ENCODE peak calls at places on chromosome 2, in eight cellular contexts. H is NAMALWA; W is NCI-H2029 treated with DMSO at 0.1 percent for 48 hours; Y is MCF 10A; L is H7; R is activated T-cell treated with anti-CD3 and anti-CD28 coated beads, Interleukin-2, amount 50 U/mL, for 72 hours; I is stimulated activated CD4-positive, alpha-beta T cell treated with anti-CD3 and anti-CD28 coated beads, Interleukin-1b, Interleukin-23, amount 100 ng/mL, for 1 hour; B is NCI-H345. G is an unnamed sample.

GRCh38 chr2:169542433-169542832 is 31.2 kb downstream of the FASTKD1 start:
- DNase-seq in H (no peak), W (no peak), Y (no peak), L (no peak), R (no peak), I (no peak), B (no peak), G (no peak)

GRCh38 chr2:237660381-237660900 is 33.1 kb downstream of the LRRFIP1 start:
- DNase-seq in H (no peak), W (no peak), Y (no peak), L (no peak), R (no peak), I (no peak), B (no peak), G (no peak)

GRCh38 chr2:86383844-86384243 is 46.4 kb upstream of the REEP1 start:
- DNase-seq in H (no peak), W (no peak), Y (peak; percentile 90), L (no peak), R (no peak), I (no peak), B (no peak), G (no peak)

GRCh38 chr2:152762202-152762601 is 43.8 kb downstream of the ARL6IP6 start:
- DNase-seq in H (no peak), W (no peak), Y (no peak), L (no peak), R (no peak), I (no peak), B (no peak), G (no peak)

GRCh38 chr2:85728883-85729824 is 24.6 kb upstream of the ATOH8 start:
- DNase-seq in H (peak; percentile 82), W (peak; percentile 29), Y (peak; percentile 85), L (peak; percentile 96), R (peak; percentile 81), I (peak; percentile 64), B (peak; percentile 58), G (peak; percentile 88)

GRCh38 chr2:109497447-109497846 is 116.3 kb downstream of the SEPTIN10 start:
- DNase-seq in H (no peak), W (no peak), Y (no peak), L (no peak), R (no peak), I (no peak), B (no peak), G (no peak)

GRCh38 chr2:120036145-120036544 is 23.3 kb downstream of the EPB41L5 start:
- DNase-seq in H (no peak), W (no peak), Y (no peak), L (no peak), R (no peak), I (no peak), B (no peak), G (no peak)

GRCh38 chr2:214410918-214411554 is at the start of gene VWC2L:
- DNase-seq in H (peak; percentile 29), W (peak; percentile 57), Y (peak; percentile 83), L (peak; percentile 42), R (peak; percentile 16), I (no peak), B (peak; percentile 79), G (peak; percentile 39)

GRCh38 chr2:187917535-187917934 is 363.3 kb upstream of the TFPI start:
- DNase-seq in H (no peak), W (no peak), Y (peak; percentile 4), L (no peak), R (no peak), I (no peak), B (no peak), G (no peak)

GRCh38 chr2:119958642-119959268 is 54.1 kb upstream of the EPB41L5 start:
- DNase-seq in H (no peak), W (no peak), Y (no peak), L (no peak), R (no peak), I (no peak), B (no peak), G (no peak)

GRCh38 chr2:127576433-127577207 is 41.1 kb downstream of the MYO7B start:
- DNase-seq in H (no peak), W (no peak), Y (peak; percentile 63), L (peak; percentile 65), R (no peak), I (no peak), B (no peak), G (no peak)